ENCODE peak calls at places on chromosomes 1 and 21, in five cellular contexts. L is substantia nigra, A is aorta, H is amniotic epithelial cell, M is KBM-7. N is an unnamed sample.

GRCh38 chr1:178576841-178577240 is 63.9 kb downstream of the TEX35 start:
- DNase-seq in A (no peak), H (no peak), M (no peak), L (no peak), N (no peak)

GRCh38 chr1:241881444-241881843 is 33.4 kb downstream of the EXO1 start:
- DNase-seq in M (no peak), A (no peak), L (no peak), H (no peak), N (no peak)

GRCh38 chr1:201911827-201912571 is 23.3 kb downstream of the SHISA4 start:
- DNase-seq in H (no peak), M (no peak), L (no peak), A (no peak), N (no peak)

GRCh38 chr1:9388628-9389184 is 96.0 kb downstream of the SPSB1 start:
- DNase-seq in M (no peak), H (peak), A (peak), L (no peak), N (no peak)

GRCh38 chr21:15309721-15310120 is 244.9 kb upstream of the NRIP1 start:
- DNase-seq in L (no peak), H (no peak), M (no peak), A (no peak), N (peak)

GRCh38 chr1:43238104-43238503 is 31.7 kb upstream of the TMEM125 start:
- DNase-seq in H (peak), L (peak), M (peak), A (no peak), N (peak)

GRCh38 chr1:111197598-111198289 is 2.7 kb downstream of the DENND2D start:
- DNase-seq in L (no peak), A (no peak), H (no peak), M (peak), N (no peak)

GRCh38 chr1:69613414-69613813 is 45.7 kb downstream of the LRRC7 start:
- DNase-seq in A (no peak), M (no peak), H (peak), L (no peak), N (no peak)

GRCh38 chr1:209422281-209422680 is 161.2 kb upstream of the CAMK1G start:
- DNase-seq in H (no peak), L (no peak), M (no peak), A (no peak), N (no peak)

GRCh38 chr21:14878971-14879370 is 185.8 kb downstream of the NRIP1 start:
- DNase-seq in M (no peak), L (no peak), A (no peak), H (no peak), N (no peak)

GRCh38 chr1:68218485-68218884 is 13.8 kb downstream of the WLS start:
- DNase-seq in L (no peak), A (no peak), H (no peak), M (no peak), N (no peak)

GRCh38 chr21:29641001-29641634 is 298.7 kb downstream of the GRIK1 start:
- DNase-seq in H (no peak), L (no peak), M (no peak), A (no peak), N (no peak)

GRCh38 chr1:171295821-171296220 is 18.2 kb upstream of the FMO4 start:
- DNase-seq in A (no peak), M (no peak), L (no peak), H (no peak), N (no peak)

N was measured in ovary.